ENCODE peak calls at places on chromosomes 13 and 19, in five cellular contexts. A is SK-N-SH, S is HCT116, Q is Panc1, P is A549. N is an unnamed sample.
A peak's percentile ranks its signal among the peaks of the same experiment; 100 is the strongest.

GRCh38 chr19:55688422-55689218 is 13.6 kb downstream of the EPN1 start:
- DNase-seq in A (no peak), S (no peak), Q (no peak), P (no peak), N (no peak)

GRCh38 chr19:7926021-7926726 is at the start of gene CTXN1:
- DNase-seq in A (peak; percentile 94), S (no peak), Q (no peak), P (peak; percentile 40), N (no peak)

GRCh38 chr19:15180451-15181390 is 20.1 kb downstream of the NOTCH3 start:
- DNase-seq in A (no peak), S (no peak), Q (no peak), P (no peak), N (peak; percentile 42)

GRCh38 chr19:46081928-46082727 is 41.3 kb upstream of the IGFL4 start:
- DNase-seq in A (peak; percentile 63), S (peak; percentile 48), Q (no peak), P (peak; percentile 70), N (peak; percentile 33)

GRCh38 chr13:74288361-74288911 is 154.2 kb upstream of the KLF12 start:
- DNase-seq in A (peak; percentile 10), S (no peak), Q (no peak), P (no peak), N (no peak)

GRCh38 chr13:114082849-114083645 is 49.4 kb downstream of the RASA3 start:
- DNase-seq in A (no peak), S (no peak), Q (no peak), P (no peak), N (no peak)

GRCh38 chr19:36225219-36225892 is 10.4 kb downstream of the ZNF146 start:
- DNase-seq in A (no peak), S (no peak), Q (no peak), P (no peak), N (no peak)

GRCh38 chr19:14686411-14686810 is 3.4 kb upstream of the ZNF333 start:
- DNase-seq in A (no peak), S (peak; percentile 29), Q (no peak), P (no peak), N (peak; percentile 47)

GRCh38 chr13:104750377-104750776 is 1684.2 kb upstream of the SLC10A2 start:
- DNase-seq in A (no peak), S (no peak), Q (no peak), P (no peak), N (no peak)

GRCh38 chr19:3115411-3115810 is 20.4 kb upstream of the GNA15 start:
- DNase-seq in A (no peak), S (no peak), Q (no peak), P (no peak), N (no peak)

GRCh38 chr19:3108775-3109174 is 14.6 kb downstream of the GNA11 start:
- DNase-seq in A (peak; percentile 84), S (no peak), Q (no peak), P (no peak), N (no peak)

GRCh38 chr19:11035441-11036377 is 53.6 kb upstream of the LDLR start:
- DNase-seq in A (peak; percentile 92), S (peak; percentile 73), Q (peak; percentile 57), P (peak; percentile 84), N (peak; percentile 92)

GRCh38 chr19:313988-314815 is 23.0 kb upstream of the PLPP2 start:
- DNase-seq in A (no peak), S (no peak), Q (no peak), P (no peak), N (no peak)

GRCh38 chr19:7977021-7977722 is 28.3 kb downstream of the ELAVL1 start:
- DNase-seq in A (no peak), S (no peak), Q (no peak), P (no peak), N (no peak)

GRCh38 chr13:110162053-110162452 is 144.9 kb downstream of the COL4A1 start:
- DNase-seq in A (peak; percentile 45), S (no peak), Q (no peak), P (no peak), N (no peak)

GRCh38 chr19:43310221-43310620 is 40.9 kb upstream of the PSG9 start:
- DNase-seq in A (no peak), S (no peak), Q (no peak), P (no peak), N (no peak)

DNA sequence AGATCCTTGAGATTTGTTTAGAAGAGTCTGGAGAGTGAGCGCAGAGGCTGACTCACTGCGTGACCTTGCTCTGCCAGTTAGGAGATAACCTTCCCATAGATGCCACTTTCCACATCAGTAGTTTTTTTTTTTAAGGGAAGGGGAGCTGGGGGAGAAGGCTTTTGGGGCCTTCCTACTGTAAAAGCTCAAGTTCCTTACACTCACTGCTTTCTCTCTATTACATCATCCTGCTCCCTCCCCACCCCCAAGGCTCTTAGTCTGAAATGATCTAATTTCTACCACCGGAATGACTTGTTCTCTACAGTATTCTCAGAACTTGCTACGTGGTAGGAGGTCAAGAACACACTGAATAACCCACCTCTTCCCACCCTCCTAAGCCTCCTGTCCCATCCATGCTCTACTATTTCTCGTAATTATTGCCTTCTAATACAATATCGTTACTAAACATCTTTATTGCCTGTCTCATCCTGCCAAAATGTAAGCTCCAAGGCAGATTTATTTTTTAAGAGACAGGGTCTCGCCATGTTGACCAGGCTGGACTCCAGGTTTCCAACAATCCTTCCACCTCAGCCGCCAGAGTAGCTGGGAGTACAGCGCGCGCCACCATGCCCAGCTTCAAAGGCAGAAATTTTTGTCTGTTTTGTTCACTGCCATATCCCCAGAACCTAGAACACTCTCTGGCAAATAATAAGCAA is 1.2 kb downstream of the LONP1 start:
- DNase-seq in A (no peak), S (peak; percentile 50), Q (peak; percentile 43), P (no peak), N (peak; percentile 81)
- TF ChIP-seq REST in A (no peak), S (no peak), Q (no peak), P (no peak), N (no peak)

GRCh38 chr13:26708007-26708297 is 52.6 kb downstream of the GPR12 start:
- DNase-seq in A (no peak), S (no peak), Q (no peak), P (no peak), N (no peak)
- TF ChIP-seq CTCF in A (no peak), S (no peak), Q (peak; percentile 45), P (peak; percentile 4), N (no peak)

GRCh38 chr19:16297575-16298178 is 26.9 kb upstream of the KLF2 start:
- DNase-seq in A (no peak), S (peak; percentile 89), Q (no peak), P (no peak), N (no peak)
- TF ChIP-seq REST in A (no peak), S (no peak), Q (no peak), P (no peak), N (no peak)

GRCh38 chr13:22893149-22893548 is 287.6 kb upstream of the SGCG start:
- DNase-seq in A (no peak), S (no peak), Q (no peak), P (no peak), N (no peak)

GRCh38 chr13:22893777-22894176 is 287.0 kb upstream of the SGCG start:
- DNase-seq in A (no peak), S (no peak), Q (no peak), P (no peak), N (no peak)

GRCh38 chr13:22897571-22898314 is 283.0 kb upstream of the SGCG start:
- DNase-seq in A (no peak), S (no peak), Q (no peak), P (no peak), N (no peak)
- TF ChIP-seq CTCF in A (no peak), S (no peak), Q (no peak), P (no peak), N (no peak)

GRCh38 chr13:30907167-30907761 is 1.2 kb downstream of the MEDAG start:
- DNase-seq in A (peak; percentile 52), S (no peak), Q (no peak), P (no peak), N (no peak)
- TF ChIP-seq REST in A (no peak), S (no peak), Q (no peak), P (no peak), N (no peak)

GRCh38 chr13:91922969-91923592 is 524.7 kb downstream of the GPC5 start:
- DNase-seq in A (peak; percentile 6), S (no peak), Q (no peak), P (no peak), N (no peak)
- TF ChIP-seq CTCF in A (peak; percentile 33), S (no peak), Q (no peak), P (no peak), N (no peak)

DNA sequence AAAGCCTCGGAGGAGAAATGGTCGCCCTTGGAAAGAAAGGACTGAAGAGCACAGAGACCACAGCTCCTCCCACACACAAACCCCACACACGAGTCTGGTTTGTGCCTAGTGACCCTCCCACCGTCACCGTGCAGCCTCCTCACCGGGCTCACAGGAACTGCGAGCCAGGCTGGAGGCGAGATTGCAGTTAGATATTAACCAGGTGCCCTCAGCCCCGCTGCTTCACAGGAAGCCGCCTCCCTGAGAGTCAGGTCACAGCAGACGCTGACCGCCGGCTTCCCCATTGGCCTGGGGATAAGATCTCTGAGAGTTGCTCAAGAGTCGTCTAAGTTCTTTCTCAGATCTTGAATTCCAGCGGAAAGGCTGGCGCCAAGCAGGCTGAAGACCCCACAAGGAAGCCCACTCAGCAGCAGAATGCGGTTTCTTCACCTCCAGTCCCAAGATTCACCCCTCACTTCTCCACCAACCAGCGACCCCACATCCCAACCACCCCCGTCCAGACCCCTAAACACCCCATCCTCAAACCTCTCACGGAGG is 844 bp downstream of the ZNF44 start:
- DNase-seq in A (peak; percentile 69), S (peak; percentile 52), Q (no peak), P (peak; percentile 15), N (peak; percentile 23)
- TF ChIP-seq REST in A (no peak), S (no peak), Q (no peak), P (no peak), N (no peak)

GRCh38 chr19:41363753-41364545 is at the start of gene B9D2:
- DNase-seq in A (peak; percentile 97), S (peak; percentile 96), Q (peak; percentile 91), P (peak; percentile 100), N (peak; percentile 97)
- TF ChIP-seq CTCF in A (no peak), S (no peak), Q (no peak), P (no peak), N (no peak)

N was measured in HL-60.